ENCODE peak calls at places on chromosome 15, in nine cellular contexts. C is stimulated activated CD4-positive, alpha-beta T cell treated with anti-CD3 and anti-CD28 coated beads, Interleukin-1b, Interleukin-23, amount 100 ng/mL, for 48 hours; U is GM04504; G is AML-193; A is aorta; E is activated T-helper 1 cell treated with anti-CD3 and anti-CD28 coated beads, Interleukin-2, amount 50 U/mL, for 16 hours; I is A549; D is right lobe of liver; B is GF-D8. F is an unnamed sample.

GRCh38 chr15:41878355-41878699 is 15.5 kb downstream of the SPTBN5 start:
- DNase-seq in E (no peak), C (no peak), B (no peak), I (no peak), A (no peak), D (no peak), U (no peak), G (no peak), F (no peak)

GRCh38 chr15:32828507-32829186 is 110.8 kb downstream of the GREM1 start:
- DNase-seq in E (no peak), C (no peak), G (no peak), A (no peak), D (no peak), I (peak), B (no peak), U (peak), F (peak)

GRCh38 chr15:50764331-50765201 is 940 bp downstream of the SPPL2A start:
- DNase-seq in C (peak), B (no peak), E (no peak), D (no peak), A (no peak), I (no peak), G (no peak), U (no peak), F (no peak)

GRCh38 chr15:40747685-40748631 is 7.1 kb downstream of the RMDN3 start:
- DNase-seq in I (no peak), G (peak), B (no peak), E (no peak), A (no peak), U (no peak), D (no peak), C (no peak), F (no peak)

GRCh38 chr15:36053746-36054145 is 507.8 kb upstream of the DPH6 start:
- DNase-seq in U (no peak), E (no peak), C (no peak), D (no peak), G (no peak), A (no peak), B (no peak), I (no peak), F (no peak)

GRCh38 chr15:64636101-64636500 is 139.3 kb downstream of the RBPMS2 start:
- DNase-seq in G (no peak), I (no peak), B (no peak), C (no peak), A (no peak), D (no peak), U (no peak), E (no peak), F (no peak)

GRCh38 chr15:79394231-79394630 is 37.9 kb upstream of the MINAR1 start:
- DNase-seq in I (no peak), U (peak), A (no peak), D (no peak), G (no peak), E (no peak), C (no peak), B (no peak), F (peak)

GRCh38 chr15:74406992-74407705 is 26.6 kb downstream of the SEMA7A start:
- DNase-seq in B (no peak), A (no peak), I (peak), U (peak), E (no peak), D (no peak), G (no peak), C (no peak), F (peak)

GRCh38 chr15:70195171-70195807 is 97.6 kb upstream of the TLE3 start:
- DNase-seq in D (no peak), C (no peak), B (no peak), U (no peak), A (peak), E (no peak), G (no peak), I (no peak), F (no peak)

GRCh38 chr15:76340802-76341365 is 4.3 kb downstream of the ISL2 start:
- DNase-seq in G (no peak), U (no peak), C (peak), B (peak), A (peak), I (no peak), E (no peak), D (no peak), F (no peak)

GRCh38 chr15:57472861-57473260 is 96.6 kb downstream of the CGNL1 start:
- DNase-seq in C (no peak), U (peak), D (no peak), B (no peak), E (no peak), G (no peak), I (no peak), A (no peak), F (no peak)

GRCh38 chr15:68210409-68210756 is 5.3 kb upstream of the CALML4 start:
- DNase-seq in D (peak), U (no peak), I (no peak), G (no peak), A (no peak), C (no peak), E (no peak), B (no peak), F (no peak)

GRCh38 chr15:47355759-47356158 is 361.5 kb upstream of the SEMA6D start:
- DNase-seq in G (no peak), A (no peak), D (no peak), C (no peak), I (no peak), U (no peak), E (no peak), B (no peak), F (no peak)

GRCh38 chr15:29090617-29091466 is 178.8 kb downstream of the NSMCE3 start:
- DNase-seq in D (no peak), C (peak), G (no peak), U (no peak), B (no peak), E (peak), I (peak), A (no peak), F (no peak)

GRCh38 chr15:58410353-58410752 is 21.4 kb upstream of the LIPC start:
- DNase-seq in A (no peak), G (peak), E (no peak), B (no peak), C (peak), U (no peak), D (no peak), I (no peak), F (no peak)

GRCh38 chr15:43242616-43243015 is 21.8 kb upstream of the EPB42 start:
- DNase-seq in C (no peak), E (no peak), B (no peak), I (no peak), G (no peak), U (no peak), A (no peak), D (no peak), F (no peak)

GRCh38 chr15:100879461-100880138 is at the start of gene ALDH1A3:
- DNase-seq in G (no peak), U (peak), A (no peak), B (no peak), I (peak), D (no peak), C (no peak), E (no peak), F (peak)

GRCh38 chr15:74901612-74902063 is 5.0 kb downstream of the FAM219B start:
- DNase-seq in I (peak), U (no peak), G (peak), A (no peak), E (peak), D (no peak), B (peak), C (peak), F (peak)

GRCh38 chr15:52113246-52113645 is 671 bp upstream of the BCL2L10 start:
- DNase-seq in E (no peak), A (no peak), B (no peak), C (no peak), I (no peak), D (no peak), G (no peak), U (no peak), F (no peak)

GRCh38 chr15:63628123-63628822 is 31.1 kb downstream of the FBXL22 start:
- DNase-seq in A (no peak), C (no peak), U (no peak), G (no peak), E (no peak), D (no peak), I (no peak), B (no peak), F (no peak)

GRCh38 chr15:41806291-41807181 is 21.4 kb upstream of the JMJD7 start:
- DNase-seq in C (no peak), B (no peak), U (no peak), A (no peak), I (no peak), E (no peak), D (no peak), G (no peak), F (no peak)

GRCh38 chr15:62344806-62345539 is 179.9 kb upstream of the C2CD4B start:
- DNase-seq in A (no peak), D (peak), E (peak), C (peak), I (peak), B (no peak), U (no peak), G (peak), F (peak)

GRCh38 chr15:79364571-79365240 is 53.8 kb downstream of the TMED3 start:
- DNase-seq in B (no peak), U (no peak), G (no peak), C (no peak), A (no peak), D (no peak), I (no peak), E (no peak), F (no peak)

GRCh38 chr15:43552261-43552660 is 34.9 kb downstream of the MAP1A start:
- DNase-seq in E (no peak), A (peak), C (no peak), B (no peak), I (no peak), U (no peak), G (no peak), D (no peak), F (no peak)

GRCh38 chr15:65413760-65414144 is 9.0 kb downstream of the IGDCC4 start:
- DNase-seq in U (no peak), G (no peak), D (no peak), I (no peak), C (no peak), A (no peak), B (no peak), E (no peak), F (no peak)

GRCh38 chr15:81941479-81941878 is 104.3 kb downstream of the MEX3B start:
- DNase-seq in E (no peak), D (no peak), G (no peak), C (no peak), U (no peak), B (no peak), A (no peak), I (no peak), F (no peak)

GRCh38 chr15:100111103-100112060 is 230.4 kb downstream of the ADAMTS17 start:
- DNase-seq in G (peak), I (no peak), B (peak), D (peak), C (peak), E (no peak), U (peak), A (peak), F (peak)

GRCh38 chr15:101579766-101580165 is 72.4 kb downstream of the TM2D3 start:
- DNase-seq in B (no peak), I (peak), C (no peak), A (no peak), E (no peak), G (no peak), D (no peak), U (no peak), F (no peak)

GRCh38 chr15:38474155-38474757 is 20.3 kb downstream of the FAM98B start:
- DNase-seq in D (no peak), A (no peak), G (peak), I (peak), B (no peak), E (no peak), U (peak), C (no peak), F (no peak)

GRCh38 chr15:39495871-39496459 is 84.9 kb upstream of the THBS1 start:
- DNase-seq in D (no peak), B (no peak), E (no peak), C (no peak), U (no peak), A (no peak), G (no peak), I (no peak), F (no peak)

GRCh38 chr15:41836072-41836471 is 2.6 kb upstream of the PLA2G4B start:
- DNase-seq in G (no peak), I (no peak), A (no peak), D (no peak), C (no peak), E (no peak), U (no peak), B (no peak), F (no peak)

GRCh38 chr15:34206016-34206415 is 3.9 kb downstream of the KATNBL1 start:
- DNase-seq in B (no peak), E (no peak), I (no peak), C (no peak), A (no peak), U (no peak), G (no peak), D (no peak), F (no peak)

GRCh38 chr15:90558182-90558581 is 28.5 kb downstream of the CRTC3 start:
- DNase-seq in D (peak), U (no peak), B (peak), E (no peak), C (no peak), I (no peak), G (no peak), A (no peak), F (no peak)

GRCh38 chr15:90902996-90903732 is at the start of gene MAN2A2:
- DNase-seq in D (peak), A (peak), U (no peak), C (peak), B (peak), I (peak), E (peak), G (peak), F (no peak)

GRCh38 chr15:88382482-88382983 is 84.7 kb downstream of the MRPL46 start:
- DNase-seq in A (no peak), G (no peak), D (no peak), I (peak), E (no peak), U (no peak), C (no peak), B (no peak), F (no peak)

GRCh38 chr15:76756371-76756770 is 148.8 kb downstream of the SCAPER start:
- DNase-seq in E (no peak), A (no peak), I (no peak), B (no peak), D (no peak), U (peak), G (no peak), C (no peak), F (no peak)

GRCh38 chr15:90885432-90886290 is 1.4 kb downstream of the FES start:
- DNase-seq in C (peak), D (peak), G (peak), U (no peak), A (peak), I (no peak), B (peak), E (peak), F (peak)

GRCh38 chr15:94671845-94672524 is 440.6 kb downstream of the MCTP2 start:
- DNase-seq in A (no peak), B (no peak), D (no peak), U (no peak), E (no peak), G (no peak), C (no peak), I (no peak), F (peak)

GRCh38 chr15:29115093-29115991 is 154.3 kb downstream of the NSMCE3 start:
- DNase-seq in D (no peak), G (no peak), A (no peak), E (no peak), B (no peak), C (no peak), I (peak), U (no peak), F (no peak)

F was measured in AG04450.